ENCODE peak calls at places on chromosomes 1 and 21, in eight cellular contexts. One of them, this sample, is unnamed.

GRCh38 chr1:213657879-213658278 is 329.9 kb upstream of the PROX1 start:
- DNase-seq in heart left ventricle: no peak
- DNase-seq in A673: no peak
- DNase-seq in uterus: no peak
- DNase-seq in endothelial cell of umbilical vein: no peak
- DNase-seq in GM12864: no peak
- DNase-seq in fibroblast of lung: no peak
- DNase-seq in NB4: no peak
- DNase-seq in this sample: no peak

GRCh38 chr1:68954841-68955240 is 458.0 kb upstream of the DEPDC1 start:
- DNase-seq in heart left ventricle: no peak
- DNase-seq in A673: peak
- DNase-seq in uterus: no peak
- DNase-seq in endothelial cell of umbilical vein: no peak
- DNase-seq in GM12864: no peak
- DNase-seq in fibroblast of lung: peak
- DNase-seq in NB4: no peak
- DNase-seq in this sample: no peak

GRCh38 chr1:207922554-207922953 is 11.6 kb upstream of the CD34 start:
- DNase-seq in heart left ventricle: peak
- DNase-seq in A673: no peak
- DNase-seq in uterus: no peak
- DNase-seq in endothelial cell of umbilical vein: peak
- DNase-seq in GM12864: no peak
- DNase-seq in fibroblast of lung: no peak
- DNase-seq in NB4: no peak
- DNase-seq in this sample: no peak

GRCh38 chr21:44871576-44872265 is 1.8 kb downstream of the PTTG1IP start:
- DNase-seq in heart left ventricle: peak
- DNase-seq in A673: no peak
- DNase-seq in uterus: peak
- DNase-seq in endothelial cell of umbilical vein: peak
- DNase-seq in GM12864: no peak
- DNase-seq in fibroblast of lung: peak
- DNase-seq in NB4: no peak
- DNase-seq in this sample: no peak

GRCh38 chr1:51567653-51568052 is 48.6 kb upstream of the EPS15 start:
- DNase-seq in heart left ventricle: no peak
- DNase-seq in A673: no peak
- DNase-seq in uterus: no peak
- DNase-seq in endothelial cell of umbilical vein: peak
- DNase-seq in GM12864: no peak
- DNase-seq in fibroblast of lung: peak
- DNase-seq in NB4: no peak
- DNase-seq in this sample: no peak

GRCh38 chr1:2595812-2596529 is 9.4 kb downstream of the PRXL2B start:
- DNase-seq in heart left ventricle: no peak
- DNase-seq in A673: no peak
- DNase-seq in uterus: peak
- DNase-seq in endothelial cell of umbilical vein: no peak
- DNase-seq in GM12864: no peak
- DNase-seq in fibroblast of lung: no peak
- DNase-seq in NB4: no peak
- DNase-seq in this sample: no peak

GRCh38 chr21:45507523-45507875 is 34.7 kb downstream of the SLC19A1 start:
- DNase-seq in heart left ventricle: no peak
- DNase-seq in A673: peak
- DNase-seq in uterus: no peak
- DNase-seq in endothelial cell of umbilical vein: no peak
- DNase-seq in GM12864: no peak
- DNase-seq in fibroblast of lung: no peak
- DNase-seq in NB4: peak
- DNase-seq in this sample: no peak

GRCh38 chr1:204842369-204842768 is 28.3 kb upstream of the NFASC start:
- DNase-seq in heart left ventricle: no peak
- DNase-seq in A673: no peak
- DNase-seq in uterus: no peak
- DNase-seq in endothelial cell of umbilical vein: no peak
- DNase-seq in GM12864: no peak
- DNase-seq in fibroblast of lung: no peak
- DNase-seq in NB4: no peak
- DNase-seq in this sample: no peak

DNA sequence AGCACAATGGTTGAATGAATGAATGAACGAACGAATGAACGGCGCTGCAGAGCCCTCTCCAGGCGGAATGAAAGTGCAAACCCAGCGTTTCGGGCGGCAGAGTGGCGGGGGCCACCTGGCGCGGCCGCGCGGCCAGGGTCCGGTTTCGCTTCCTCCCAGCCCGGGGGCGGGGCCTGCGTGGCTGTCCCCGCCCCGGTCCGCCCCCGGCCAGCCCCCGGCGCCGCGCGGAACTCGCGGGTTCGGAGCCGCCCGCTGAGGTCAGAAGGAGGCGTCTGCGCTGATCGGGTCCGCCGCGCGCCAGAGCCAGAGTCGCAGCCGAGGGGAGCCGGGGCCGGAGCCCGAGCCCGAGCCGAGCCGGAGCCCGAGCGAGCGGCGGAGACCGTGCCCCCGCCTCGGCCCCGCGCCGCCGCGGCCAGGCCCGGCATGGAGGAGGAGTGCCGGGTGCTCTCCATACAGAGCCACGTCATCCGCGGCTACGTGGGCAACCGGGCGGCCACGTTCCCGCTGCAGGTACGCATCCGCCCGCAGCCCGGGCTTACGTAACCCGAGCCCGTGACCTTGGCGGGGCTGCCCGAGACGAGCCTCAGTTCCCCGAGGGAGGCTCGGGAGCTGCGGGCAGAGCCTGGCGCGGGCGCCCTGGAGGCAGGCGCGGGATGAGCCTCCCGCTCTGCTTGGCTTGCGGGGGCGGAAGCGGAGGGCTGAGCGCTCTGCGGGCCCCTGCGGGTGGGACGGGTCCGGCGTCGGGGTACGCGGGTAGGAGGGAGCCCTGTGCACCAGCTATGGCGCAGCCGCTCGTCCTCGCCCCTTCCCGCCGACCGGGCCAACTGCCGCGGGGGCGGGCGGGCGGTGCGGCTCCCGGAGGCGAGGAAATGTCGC is at the start of gene PDXK:
- DNase-seq in heart left ventricle: peak
- DNase-seq in A673: peak
- DNase-seq in uterus: peak
- DNase-seq in endothelial cell of umbilical vein: peak
- DNase-seq in GM12864: peak
- DNase-seq in fibroblast of lung: peak
- DNase-seq in NB4: peak
- DNase-seq in this sample: no peak
- TF ChIP-seq CTCF in heart left ventricle: no peak
- TF ChIP-seq CTCF in A673: peak
- TF ChIP-seq CTCF in uterus: no peak
- TF ChIP-seq CTCF in endothelial cell of umbilical vein: no peak
- TF ChIP-seq CTCF in GM12864: peak
- TF ChIP-seq CTCF in fibroblast of lung: no peak
- TF ChIP-seq CTCF in NB4: no peak
- TF ChIP-seq CTCF in this sample: peak

GRCh38 chr1:158521666-158522058 is 32.5 kb downstream of the OR6Y1 start:
- DNase-seq in heart left ventricle: no peak
- DNase-seq in A673: no peak
- DNase-seq in uterus: no peak
- DNase-seq in endothelial cell of umbilical vein: no peak
- DNase-seq in GM12864: no peak
- DNase-seq in fibroblast of lung: no peak
- DNase-seq in NB4: no peak
- DNase-seq in this sample: no peak

DNA sequence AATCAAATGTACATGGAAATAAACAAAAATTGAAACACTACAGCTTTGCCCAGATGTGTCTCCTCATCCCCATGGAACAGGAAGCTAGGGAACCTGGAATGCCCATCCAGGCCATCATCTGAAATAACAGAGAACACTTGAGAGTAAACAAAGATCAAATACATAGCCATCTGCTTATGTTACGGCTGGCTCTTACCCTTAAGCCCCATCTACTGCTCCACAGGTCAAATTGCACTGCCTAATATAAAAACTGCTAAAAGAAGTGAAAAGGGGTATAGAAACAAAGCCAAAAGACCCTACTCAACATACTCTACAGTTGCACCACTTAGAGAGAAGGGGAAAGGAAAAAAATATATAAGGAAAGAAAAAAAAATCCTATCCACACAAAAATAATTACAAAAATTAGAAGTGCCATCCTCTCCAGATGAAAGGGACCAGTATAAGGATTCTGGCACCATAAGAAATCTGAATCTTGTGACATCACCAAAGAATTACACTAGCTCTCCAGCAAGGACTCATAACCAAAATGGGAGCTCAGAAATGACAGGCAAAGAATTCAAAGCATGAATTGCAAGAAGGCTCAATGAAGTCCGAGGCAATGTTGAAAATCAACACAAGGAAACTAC is 26.9 kb downstream of the OR6Y1 start:
- DNase-seq in heart left ventricle: no peak
- DNase-seq in A673: no peak
- DNase-seq in uterus: no peak
- DNase-seq in endothelial cell of umbilical vein: peak
- DNase-seq in GM12864: no peak
- DNase-seq in fibroblast of lung: peak
- DNase-seq in NB4: peak
- DNase-seq in this sample: no peak
- TF ChIP-seq CTCF in heart left ventricle: no peak
- TF ChIP-seq CTCF in A673: no peak
- TF ChIP-seq CTCF in uterus: no peak
- TF ChIP-seq CTCF in endothelial cell of umbilical vein: no peak
- TF ChIP-seq CTCF in GM12864: peak
- TF ChIP-seq CTCF in fibroblast of lung: peak
- TF ChIP-seq CTCF in NB4: no peak
- TF ChIP-seq CTCF in this sample: no peak

DNA sequence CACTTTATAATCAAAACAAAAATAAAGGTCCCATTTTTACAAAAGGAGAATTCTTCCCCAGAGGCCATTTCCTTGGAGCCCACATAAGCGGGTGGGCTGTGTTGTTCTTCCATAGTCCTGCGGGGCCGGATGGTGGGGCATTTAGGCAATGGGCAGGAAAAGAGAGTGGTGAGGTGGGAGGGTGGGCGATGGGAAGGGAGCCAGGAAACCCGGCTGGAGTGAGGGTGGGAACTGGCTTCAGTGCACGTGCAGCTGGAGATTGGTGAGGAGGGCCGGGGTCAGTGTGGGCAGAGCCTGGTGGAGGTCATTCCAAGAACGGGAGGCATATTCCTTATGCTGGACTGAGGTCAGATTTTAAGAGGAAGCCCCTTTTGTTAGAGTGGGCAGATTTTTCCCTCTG is 13.6 kb downstream of the NENF start:
- DNase-seq in heart left ventricle: no peak
- DNase-seq in A673: no peak
- DNase-seq in uterus: no peak
- DNase-seq in endothelial cell of umbilical vein: no peak
- DNase-seq in GM12864: no peak
- DNase-seq in fibroblast of lung: no peak
- DNase-seq in NB4: no peak
- DNase-seq in this sample: no peak
- TF ChIP-seq CTCF in heart left ventricle: no peak
- TF ChIP-seq CTCF in A673: no peak
- TF ChIP-seq CTCF in uterus: no peak
- TF ChIP-seq CTCF in endothelial cell of umbilical vein: no peak
- TF ChIP-seq CTCF in GM12864: no peak
- TF ChIP-seq CTCF in fibroblast of lung: no peak
- TF ChIP-seq CTCF in NB4: no peak
- TF ChIP-seq CTCF in this sample: no peak

GRCh38 chr1:25875154-25875855 is at the start of gene PAQR7:
- DNase-seq in heart left ventricle: peak
- DNase-seq in A673: peak
- DNase-seq in uterus: peak
- DNase-seq in endothelial cell of umbilical vein: peak
- DNase-seq in GM12864: no peak
- DNase-seq in fibroblast of lung: peak
- DNase-seq in NB4: peak
- DNase-seq in this sample: no peak
- TF ChIP-seq CTCF in heart left ventricle: no peak
- TF ChIP-seq CTCF in A673: peak
- TF ChIP-seq CTCF in uterus: peak
- TF ChIP-seq CTCF in endothelial cell of umbilical vein: no peak
- TF ChIP-seq CTCF in GM12864: no peak
- TF ChIP-seq CTCF in fibroblast of lung: no peak
- TF ChIP-seq CTCF in NB4: no peak
- TF ChIP-seq CTCF in this sample: no peak

GRCh38 chr1:57058652-57059501 is 93.1 kb upstream of the C8B start:
- DNase-seq in heart left ventricle: no peak
- DNase-seq in A673: no peak
- DNase-seq in uterus: no peak
- DNase-seq in endothelial cell of umbilical vein: no peak
- DNase-seq in GM12864: no peak
- DNase-seq in fibroblast of lung: no peak
- DNase-seq in NB4: no peak
- DNase-seq in this sample: no peak

GRCh38 chr1:57063427-57063826 is 97.6 kb upstream of the C8B start:
- DNase-seq in heart left ventricle: no peak
- DNase-seq in A673: no peak
- DNase-seq in uterus: no peak
- DNase-seq in endothelial cell of umbilical vein: no peak
- DNase-seq in GM12864: no peak
- DNase-seq in fibroblast of lung: no peak
- DNase-seq in NB4: no peak
- DNase-seq in this sample: no peak

GRCh38 chr1:57064379-57064778 is 98.6 kb upstream of the C8B start:
- DNase-seq in heart left ventricle: no peak
- DNase-seq in A673: no peak
- DNase-seq in uterus: no peak
- DNase-seq in endothelial cell of umbilical vein: no peak
- DNase-seq in GM12864: no peak
- DNase-seq in fibroblast of lung: no peak
- DNase-seq in NB4: no peak
- DNase-seq in this sample: no peak

GRCh38 chr1:57060451-57060850 is 94.6 kb upstream of the C8B start:
- DNase-seq in heart left ventricle: no peak
- DNase-seq in A673: no peak
- DNase-seq in uterus: no peak
- DNase-seq in endothelial cell of umbilical vein: no peak
- DNase-seq in GM12864: no peak
- DNase-seq in fibroblast of lung: no peak
- DNase-seq in NB4: no peak
- DNase-seq in this sample: no peak

DNA sequence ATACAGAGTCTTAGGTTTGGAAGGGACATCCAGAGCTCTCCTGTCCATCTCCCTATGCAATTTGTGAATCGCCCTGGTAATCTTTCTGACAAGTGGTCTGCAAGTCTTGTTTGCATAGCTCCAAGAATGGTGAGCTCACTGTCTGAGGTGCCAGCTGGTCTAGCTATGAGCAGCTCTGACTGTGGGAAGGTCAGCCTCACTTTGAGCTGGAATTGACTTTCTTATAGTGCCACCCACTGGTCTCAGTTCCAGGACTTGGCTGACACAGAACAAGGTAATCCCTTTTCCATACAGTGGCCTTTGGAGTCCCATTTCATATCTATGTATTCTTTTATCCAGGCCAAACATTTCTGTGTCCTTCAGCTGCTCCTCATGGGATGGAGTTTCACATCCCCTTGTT is 95.6 kb upstream of the C8B start:
- DNase-seq in heart left ventricle: no peak
- DNase-seq in A673: no peak
- DNase-seq in uterus: no peak
- DNase-seq in endothelial cell of umbilical vein: no peak
- DNase-seq in GM12864: no peak
- DNase-seq in fibroblast of lung: peak
- DNase-seq in NB4: peak
- DNase-seq in this sample: no peak
- TF ChIP-seq CTCF in heart left ventricle: no peak
- TF ChIP-seq CTCF in A673: no peak
- TF ChIP-seq CTCF in uterus: no peak
- TF ChIP-seq CTCF in endothelial cell of umbilical vein: no peak
- TF ChIP-seq CTCF in GM12864: no peak
- TF ChIP-seq CTCF in fibroblast of lung: no peak
- TF ChIP-seq CTCF in NB4: no peak
- TF ChIP-seq CTCF in this sample: no peak

GRCh38 chr1:179079113-179079761 is 2.6 kb upstream of the TOR3A start:
- DNase-seq in heart left ventricle: peak
- DNase-seq in A673: peak
- DNase-seq in uterus: peak
- DNase-seq in endothelial cell of umbilical vein: peak
- DNase-seq in GM12864: peak
- DNase-seq in fibroblast of lung: peak
- DNase-seq in NB4: peak
- DNase-seq in this sample: no peak
- TF ChIP-seq CTCF in heart left ventricle: peak
- TF ChIP-seq CTCF in A673: peak
- TF ChIP-seq CTCF in uterus: peak
- TF ChIP-seq CTCF in endothelial cell of umbilical vein: peak
- TF ChIP-seq CTCF in GM12864: peak
- TF ChIP-seq CTCF in fibroblast of lung: peak
- TF ChIP-seq CTCF in NB4: peak
- TF ChIP-seq CTCF in this sample: peak